ENCODE peak calls at places on chromosomes 11 and 22, in seven cellular contexts. P, K, S, E, O, Q and U are unnamed samples. For H3K4me1 and H3K27me3, the result is how much of the 10 kb centered on the place peaks cover.

GRCh38 chr22:19766506-19767426 is 6.2 kb downstream of the TBX1 start:
- DNase-seq in Q (peak), S (no peak), E (peak), K (peak), P (peak), O (peak), U (no peak)

GRCh38 chr11:117214404-117215110 is 15.4 kb downstream of the TAGLN start:
- DNase-seq in O (no peak), P (no peak), K (no peak), S (no peak), E (no peak), Q (no peak), U (no peak)

GRCh38 chr11:61481806-61482205 is 26.7 kb upstream of the LRRC10B start:
- DNase-seq in K (no peak), Q (no peak), E (no peak), S (no peak), P (no peak), O (no peak), U (no peak)

GRCh38 chr22:27698830-27699229 is 102.7 kb downstream of the MN1 start:
- DNase-seq in E (no peak), S (no peak), P (no peak), O (no peak), Q (no peak), K (no peak), U (no peak)

GRCh38 chr22:42439821-42440674 is 7.8 kb upstream of the NFAM1 start:
- DNase-seq in P (no peak), E (no peak), O (no peak), S (no peak), K (peak), Q (no peak), U (no peak)

GRCh38 chr11:100340416-100341323 is 346.4 kb upstream of the ARHGAP42 start:
- DNase-seq in P (no peak), O (no peak), S (no peak), Q (no peak), K (no peak), E (peak), U (no peak)

GRCh38 chr11:128625316-128625715 is 38.0 kb upstream of the ETS1 start:
- DNase-seq in P (no peak), S (no peak), Q (no peak), O (peak), K (no peak), E (no peak), U (no peak)

GRCh38 chr11:19730373-19730772 is 17.7 kb downstream of the NAV2 start:
- DNase-seq in Q (peak), O (no peak), P (no peak), S (no peak), E (no peak), K (no peak), U (no peak)

GRCh38 chr11:28581286-28582242 is 473.4 kb downstream of the METTL15 start:
- DNase-seq in Q (no peak), E (peak), O (no peak), K (no peak), S (no peak), P (no peak), U (no peak)

GRCh38 chr11:133570376-133570775 is 38.1 kb upstream of the OPCML start:
- DNase-seq in S (no peak), Q (no peak), O (no peak), E (no peak), K (no peak), P (no peak), U (no peak)

GRCh38 chr11:111829185-111829968 is 42.0 kb downstream of the ALG9 start:
- DNase-seq in O (no peak), Q (no peak), S (no peak), E (no peak), P (no peak), K (no peak), U (no peak)

GRCh38 chr11:119975561-119976152 is 162.3 kb downstream of the TRIM29 start:
- DNase-seq in E (peak), P (no peak), K (no peak), Q (no peak), O (peak), S (no peak), U (no peak)

GRCh38 chr11:69656536-69657455 is 15.8 kb downstream of the CCND1 start:
- DNase-seq in Q (no peak), O (peak), S (no peak), P (no peak), K (no peak), E (no peak), U (no peak)

GRCh38 chr22:48588151-48588880 is 1239.4 kb downstream of the BRD1 start:
- DNase-seq in O (no peak), Q (no peak), K (no peak), E (no peak), S (no peak), P (no peak), U (no peak)

GRCh38 chr11:77126861-77127673 is 979 bp upstream of the MYO7A start:
- DNase-seq in E (peak), O (peak), K (peak), P (no peak), S (no peak), Q (peak), U (no peak)

GRCh38 chr11:128156486-128156885 is 430.9 kb downstream of the ETS1 start:
- DNase-seq in E (no peak), P (no peak), O (no peak), Q (no peak), S (no peak), K (no peak), U (no peak)

GRCh38 chr11:8913961-8914660 is 3.1 kb downstream of the AKIP1 start:
- DNase-seq in Q (peak), S (no peak), K (no peak), O (peak), P (no peak), E (peak), U (no peak)

GRCh38 chr11:96614846-96615245 is 225.0 kb downstream of the JRKL start:
- DNase-seq in O (no peak), Q (no peak), P (no peak), S (no peak), E (no peak), K (no peak), U (no peak)

GRCh38 chr11:46238078-46238966 is 39.1 kb upstream of the CREB3L1 start:
- DNase-seq in E (peak), K (peak), P (no peak), S (peak), Q (peak), O (peak), U (no peak)

DNA sequence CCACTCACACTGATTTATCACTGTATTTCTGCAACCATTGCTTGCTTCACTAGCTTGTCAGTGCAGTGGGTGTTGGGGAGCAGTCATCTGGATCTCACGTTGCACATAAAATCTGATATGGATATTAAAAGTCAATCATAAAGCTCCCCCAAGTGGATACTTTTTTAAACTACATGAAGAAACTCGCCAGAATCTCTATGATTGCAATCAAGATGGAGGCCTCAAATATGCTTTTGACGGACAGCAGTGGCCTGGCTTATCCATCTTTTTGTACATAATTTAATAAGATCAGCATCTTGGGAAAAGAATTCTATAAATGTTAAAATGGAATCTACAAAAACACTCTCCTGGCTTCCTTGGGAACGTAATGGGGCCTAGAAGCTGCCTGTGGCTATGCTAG is 137.7 kb downstream of the WT1 start:
- DNase-seq in O (no peak), Q (no peak), S (no peak), K (no peak), E (peak), P (peak), U (no peak)
- TF ChIP-seq POLR2AphosphoS5 in O (no peak), Q (no peak), S (no peak), K (no peak), E (no peak), P (no peak), U (no peak)

DNA sequence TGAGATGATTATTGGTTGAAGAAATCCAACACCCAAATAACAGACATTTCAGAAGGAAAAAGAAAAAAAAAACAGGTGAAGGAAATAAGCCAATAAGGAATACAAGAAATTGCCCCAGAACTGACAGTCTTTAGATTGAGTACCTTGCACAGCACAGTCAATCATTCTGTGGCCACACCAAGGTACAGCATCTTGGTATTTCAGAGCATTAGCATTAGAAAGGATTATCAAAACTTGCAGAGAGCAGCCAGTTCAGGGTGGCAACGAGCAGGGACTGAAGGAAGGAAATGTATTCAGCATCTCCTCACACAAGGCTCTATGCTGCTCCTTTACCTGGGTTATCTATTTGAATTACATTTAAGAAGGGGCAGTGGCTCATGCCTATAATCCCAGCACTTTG is 2.1 kb downstream of the ADA2 start:
- DNase-seq in K (no peak), E (peak), Q (no peak), P (no peak), S (no peak), O (no peak), U (no peak)
- H3K4me1 ChIP-seq in K (under half), E (under half), Q (under half), P (under half), S (under half), O (under half), U (under half)

GRCh38 chr11:35138949-35139881 is at the start of gene CD44:
- DNase-seq in P (peak), Q (peak), S (peak), O (peak), K (peak), E (peak), U (peak)
- H3K27me3 ChIP-seq in P (under half), Q (under half), S (under half), O (under half), K (under half), E (half or more), U (under half)

GRCh38 chr11:118677977-118678376 is 1.5 kb downstream of the TREH start:
- DNase-seq in P (no peak), Q (no peak), O (no peak), E (no peak), S (peak), K (no peak), U (no peak)

GRCh38 chr11:118672865-118673264 is 6.6 kb downstream of the TREH start:
- DNase-seq in O (no peak), S (peak), K (no peak), E (peak), Q (no peak), P (no peak), U (no peak)

GRCh38 chr11:118673361-118674093 is 5.9 kb downstream of the TREH start:
- DNase-seq in P (no peak), K (no peak), O (no peak), Q (no peak), E (no peak), S (peak), U (no peak)

GRCh38 chr11:118671254-118671653 is 8.2 kb downstream of the TREH start:
- DNase-seq in O (no peak), P (no peak), K (no peak), E (no peak), Q (no peak), S (no peak), U (no peak)

GRCh38 chr11:118674094-118674460 is 5.4 kb downstream of the TREH start:
- DNase-seq in O (no peak), K (no peak), S (no peak), Q (no peak), E (no peak), P (no peak), U (no peak)
- TF ChIP-seq POLR2AphosphoS5 in O (no peak), K (no peak), S (no peak), Q (no peak), E (no peak), P (no peak), U (no peak)

GRCh38 chr22:45505991-45506743 is 3.5 kb downstream of the FBLN1 start:
- DNase-seq in O (no peak), P (no peak), K (no peak), S (no peak), E (peak), Q (no peak), U (no peak)

GRCh38 chr22:45507798-45508197 is 5.1 kb downstream of the FBLN1 start:
- DNase-seq in P (no peak), O (no peak), Q (no peak), S (no peak), E (no peak), K (no peak), U (no peak)

GRCh38 chr22:45504703-45505341 is 2.1 kb downstream of the FBLN1 start:
- DNase-seq in O (peak), S (no peak), E (peak), K (no peak), Q (no peak), P (no peak), U (no peak)

GRCh38 chr22:45508814-45509213 is 6.1 kb downstream of the FBLN1 start:
- DNase-seq in P (no peak), O (no peak), S (no peak), E (no peak), Q (no peak), K (no peak), U (no peak)

DNA sequence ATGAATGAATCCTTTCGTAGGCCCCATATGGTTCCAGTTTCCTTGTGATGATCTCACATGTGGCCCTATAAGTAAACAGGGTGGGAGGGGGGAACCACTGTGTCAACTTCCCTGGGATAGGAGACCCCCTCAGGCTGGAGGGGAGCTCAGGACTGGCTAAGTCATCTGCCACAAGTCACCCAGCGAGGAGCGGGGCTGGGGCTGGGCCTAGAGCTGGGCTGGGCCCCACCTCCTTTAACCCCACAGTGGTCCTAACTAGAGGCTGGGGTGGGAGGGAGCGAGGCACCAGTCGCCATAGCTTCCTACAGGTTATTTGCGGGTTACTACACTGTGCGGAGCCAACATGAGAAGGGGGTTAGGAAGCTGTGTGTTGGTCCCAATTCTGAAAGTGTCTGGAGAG is 4.3 kb downstream of the FBLN1 start:
- DNase-seq in S (no peak), O (no peak), E (no peak), Q (no peak), P (no peak), K (no peak), U (no peak)
- H3K4me1 ChIP-seq in S (half or more), O (under half), E (half or more), Q (under half), P (under half), K (half or more), U (under half)